ENCODE peak calls at places on chromosomes 7 and 10, in ten cellular contexts. M is CD4-positive, alpha-beta T cell; F is fibroblast of the aortic adventitia; E is left ventricle myocardium inferior; X is MM.1S; H is HL-60; T is AG04450; L is neural crest cell; S is GM20000; Y is MCF 10A. W is an unnamed sample.

GRCh38 chr10:96417432-96417831 is 58.6 kb upstream of the OPALIN start:
- DNase-seq in E (no peak), F (no peak), Y (peak), S (no peak), M (no peak), X (no peak), L (no peak), T (no peak), H (no peak), W (no peak)

GRCh38 chr7:27172823-27173411 is 1.2 kb downstream of the HOXA10 start:
- DNase-seq in H (no peak), L (no peak), F (no peak), T (no peak), E (peak), X (no peak), S (no peak), Y (peak), M (no peak), W (no peak)

GRCh38 chr10:32650246-32650655 is 204.3 kb downstream of the CCDC7 start:
- DNase-seq in L (no peak), E (no peak), T (no peak), M (no peak), Y (peak), F (peak), H (no peak), X (no peak), S (peak), W (no peak)

GRCh38 chr7:44100458-44101303 is 3.5 kb upstream of the AEBP1 start:
- DNase-seq in M (no peak), Y (no peak), T (no peak), F (peak), E (no peak), X (no peak), L (no peak), H (no peak), S (peak), W (no peak)

GRCh38 chr7:135710417-135711138 is 17.4 kb downstream of the SLC13A4 start:
- DNase-seq in S (peak), L (peak), H (no peak), Y (peak), E (no peak), T (no peak), X (no peak), M (no peak), F (no peak), W (no peak)

GRCh38 chr10:35639651-35640311 is 2.3 kb downstream of the FZD8 start:
- DNase-seq in E (peak), X (no peak), M (no peak), Y (peak), T (no peak), F (peak), S (peak), H (no peak), L (peak), W (no peak)

GRCh38 chr10:96118604-96119450 is 11.3 kb upstream of the ZNF518A start:
- DNase-seq in S (no peak), H (no peak), M (no peak), T (no peak), L (no peak), X (no peak), Y (no peak), E (no peak), F (no peak), W (no peak)

GRCh38 chr7:106317971-106318370 is 33.2 kb upstream of the NAMPT start:
- DNase-seq in F (peak), Y (no peak), H (no peak), L (no peak), S (no peak), E (no peak), M (no peak), T (no peak), X (no peak), W (no peak)

GRCh38 chr7:21603972-21604749 is 61.3 kb downstream of the DNAH11 start:
- DNase-seq in S (peak), L (no peak), E (no peak), M (no peak), X (no peak), T (no peak), H (no peak), F (peak), Y (no peak), W (no peak)

GRCh38 chr7:73844848-73845460 is 2.6 kb upstream of the METTL27 start:
- DNase-seq in F (peak), Y (peak), X (no peak), T (peak), E (no peak), S (no peak), L (no peak), M (no peak), H (no peak), W (no peak)

GRCh38 chr10:99372546-99373271 is 43.6 kb downstream of the CNNM1 start:
- DNase-seq in F (peak), T (no peak), H (no peak), M (no peak), L (no peak), S (no peak), X (no peak), E (no peak), Y (peak), W (no peak)

GRCh38 chr10:97445722-97446639 is at the start of the genes EXOSC1 and ZDHHC16:
- DNase-seq in H (peak), X (peak), F (peak), Y (peak), L (peak), M (peak), S (peak), T (peak), E (peak), W (peak)
- TF ChIP-seq CTCF in H (no peak), X (peak), F (no peak), Y (no peak), L (no peak), M (no peak), S (no peak), T (peak), E (no peak), W (no peak)

GRCh38 chr10:13348216-13349017 is at the start of gene SEPHS1:
- DNase-seq in E (peak), L (peak), H (peak), M (peak), Y (peak), T (no peak), F (peak), X (peak), S (peak), W (no peak)
- TF ChIP-seq CTCF in E (peak), L (no peak), H (no peak), M (no peak), Y (no peak), T (no peak), F (no peak), X (no peak), S (no peak), W (no peak)

GRCh38 chr10:85225311-85225710 is 896.9 kb downstream of the CCSER2 start:
- DNase-seq in F (no peak), X (no peak), S (no peak), E (no peak), T (no peak), H (no peak), M (no peak), Y (no peak), L (no peak), W (no peak)
- TF ChIP-seq CTCF in F (no peak), X (no peak), S (no peak), E (no peak), T (no peak), H (no peak), M (no peak), Y (no peak), L (no peak), W (no peak)

GRCh38 chr10:7529638-7530037 is 118.8 kb upstream of the SFMBT2 start:
- DNase-seq in E (no peak), Y (peak), T (no peak), X (no peak), F (no peak), L (no peak), S (no peak), H (no peak), M (no peak), W (no peak)
- TF ChIP-seq CTCF in E (peak), Y (peak), T (no peak), X (no peak), F (no peak), L (peak), S (no peak), H (no peak), M (no peak), W (no peak)

GRCh38 chr10:13195016-13195415 is 33.7 kb downstream of the MCM10 start:
- DNase-seq in M (no peak), H (no peak), Y (peak), T (no peak), E (no peak), F (no peak), S (no peak), X (no peak), L (no peak), W (no peak)
- TF ChIP-seq CTCF in M (no peak), H (no peak), Y (no peak), T (no peak), E (no peak), F (no peak), S (no peak), X (no peak), L (no peak), W (no peak)

GRCh38 chr10:34310234-34310633 is 504.9 kb downstream of the PARD3 start:
- DNase-seq in T (no peak), X (no peak), L (no peak), E (no peak), Y (no peak), F (no peak), S (no peak), M (no peak), H (no peak), W (no peak)

GRCh38 chr10:34303022-34303421 is 512.1 kb downstream of the PARD3 start:
- DNase-seq in T (no peak), S (no peak), Y (no peak), M (no peak), L (no peak), F (no peak), H (no peak), X (no peak), E (no peak), W (no peak)

GRCh38 chr10:34305189-34305588 is 509.9 kb downstream of the PARD3 start:
- DNase-seq in E (no peak), S (peak), Y (peak), T (no peak), H (no peak), F (no peak), L (no peak), M (no peak), X (no peak), W (no peak)
- TF ChIP-seq CTCF in E (no peak), S (no peak), Y (no peak), T (peak), H (no peak), F (no peak), L (peak), M (no peak), X (no peak), W (no peak)